ENCODE peak calls at places on chromosomes 12 and 14, in ten cellular contexts. T is hepatocyte, M is heart right ventricle, J is GM06990, G is Peyer's patch, H is SK-N-SH, P is tibial artery, I is cardiac muscle cell, L is adrenal gland, R is left ventricle myocardium inferior. A is an unnamed sample.

GRCh38 chr14:66540038-66540437 is 32.1 kb downstream of the GPHN start:
- DNase-seq in T (no peak), L (no peak), G (no peak), R (no peak), I (no peak), P (no peak), M (no peak), J (no peak), H (no peak), A (no peak)

GRCh38 chr12:21485998-21486397 is 15.4 kb downstream of the RECQL start:
- DNase-seq in L (no peak), P (no peak), R (no peak), G (no peak), J (no peak), H (no peak), M (no peak), T (no peak), I (no peak), A (no peak)

GRCh38 chr14:62378057-62378456 is 615.8 kb downstream of the SNAPC1 start:
- DNase-seq in H (no peak), M (no peak), P (no peak), R (no peak), T (no peak), I (no peak), J (no peak), G (no peak), L (no peak), A (no peak)

GRCh38 chr12:122080149-122081107 is 1.9 kb downstream of the MLXIP start:
- DNase-seq in J (no peak), G (peak; percentile 57), P (peak; percentile 90), T (peak; percentile 52), R (peak; percentile 53), H (peak; percentile 76), I (no peak), M (peak; percentile 70), L (peak; percentile 74), A (peak; percentile 64)

GRCh38 chr14:51953996-51954395 is 35.4 kb upstream of the RTRAF start:
- DNase-seq in J (no peak), P (no peak), G (no peak), I (no peak), H (no peak), L (no peak), T (no peak), R (no peak), M (no peak), A (no peak)

GRCh38 chr12:111084172-111084571 is 163.8 kb upstream of the MYL2 start:
- DNase-seq in R (no peak), I (no peak), G (no peak), M (no peak), H (no peak), T (no peak), L (no peak), J (no peak), P (no peak), A (no peak)

GRCh38 chr12:108101605-108102175 is 27.4 kb upstream of the WSCD2 start:
- DNase-seq in M (no peak), H (peak; percentile 30), L (no peak), G (no peak), R (no peak), T (no peak), J (no peak), I (no peak), P (no peak), A (no peak)

GRCh38 chr12:121610239-121611149 is 15.8 kb upstream of the ORAI1 start:
- DNase-seq in I (no peak), H (no peak), R (no peak), G (no peak), P (no peak), L (no peak), T (peak; percentile 53), J (no peak), M (no peak), A (no peak)

GRCh38 chr12:51907864-51908425 is 641 bp downstream of the ACVRL1 start:
- DNase-seq in R (no peak), P (peak; percentile 53), H (no peak), M (no peak), T (no peak), L (no peak), G (no peak), I (no peak), J (no peak), A (no peak)

DNA sequence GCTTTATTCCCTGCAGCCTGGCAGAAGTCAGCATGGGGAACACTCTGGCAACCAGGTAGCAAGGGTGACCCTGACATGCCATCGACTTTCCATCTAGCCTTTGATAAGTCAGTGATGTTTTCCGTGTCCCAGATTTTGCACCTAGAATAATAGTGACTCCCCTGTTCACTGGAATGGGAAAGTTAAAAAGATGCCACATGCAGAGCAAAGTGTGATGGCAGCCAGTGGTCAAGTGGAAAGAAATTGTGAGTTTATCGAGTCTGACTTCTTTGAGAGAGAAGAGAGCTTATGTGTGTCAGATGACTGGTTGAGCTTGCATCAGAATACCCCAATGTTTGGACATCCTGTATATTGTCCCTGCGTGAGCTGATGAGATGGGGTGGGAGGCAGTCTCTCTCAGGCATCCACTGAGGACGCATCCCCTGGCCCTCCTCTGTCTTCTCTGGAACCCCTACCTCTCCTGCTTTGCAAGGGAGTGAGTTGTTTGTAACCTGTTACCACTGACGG is 148.5 kb downstream of the GCH1 start:
- DNase-seq in R (no peak), G (no peak), T (no peak), P (no peak), L (no peak), I (no peak), H (no peak), M (no peak), J (no peak), A (no peak)
- H3K36me3 ChIP-seq in R (peaks cover 50% of the 10 kb centered on the region), G (peaks cover 12% of the 10 kb centered on the region), T (no peaks in the 10 kb centered on the region), P (peaks cover 23% of the 10 kb centered on the region), L (no peaks in the 10 kb centered on the region), I (peaks cover 18% of the 10 kb centered on the region), H (peaks cover 33% of the 10 kb centered on the region), M (no peaks in the 10 kb centered on the region), J (no peaks in the 10 kb centered on the region), A (no peaks in the 10 kb centered on the region)

GRCh38 chr12:7158866-7159600 is 28.9 kb downstream of the CLSTN3 start:
- DNase-seq in J (no peak), L (no peak), T (no peak), G (no peak), H (no peak), P (no peak), M (no peak), I (no peak), R (no peak), A (no peak)

GRCh38 chr12:7161327-7161726 is 28.2 kb upstream of the PEX5 start:
- DNase-seq in I (no peak), P (no peak), R (no peak), L (no peak), H (no peak), G (no peak), J (no peak), T (no peak), M (no peak), A (no peak)

GRCh38 chr12:7160183-7160582 is 29.3 kb upstream of the PEX5 start:
- DNase-seq in G (no peak), L (no peak), T (no peak), P (no peak), J (no peak), R (no peak), H (no peak), I (no peak), M (no peak), A (no peak)

GRCh38 chr12:7161811-7162210 is 27.7 kb upstream of the PEX5 start:
- DNase-seq in M (no peak), G (no peak), T (no peak), L (no peak), R (no peak), P (no peak), J (no peak), H (no peak), I (no peak), A (no peak)

GRCh38 chr12:7162691-7163114 is 26.8 kb upstream of the PEX5 start:
- DNase-seq in L (no peak), J (no peak), T (peak; percentile 76), I (peak; percentile 65), H (no peak), R (no peak), P (no peak), G (no peak), M (no peak), A (peak; percentile 50)
- TF ChIP-seq CTCF in L (peak; percentile 42), J (peak; percentile 25), T (peak; percentile 55), I (peak; percentile 59), H (no peak), R (peak; percentile 60), P (peak; percentile 26), G (no peak), M (no peak), A (peak; percentile 34)

GRCh38 chr14:54574528-54574927 is 7.6 kb downstream of the SAMD4A start:
- DNase-seq in H (no peak), G (no peak), R (no peak), I (no peak), P (no peak), T (no peak), L (no peak), J (no peak), M (no peak), A (no peak)

GRCh38 chr14:54580933-54581332 is 14.0 kb downstream of the SAMD4A start:
- DNase-seq in J (no peak), P (no peak), G (no peak), T (no peak), L (no peak), H (no peak), R (no peak), M (no peak), I (no peak), A (no peak)

GRCh38 chr14:54577977-54578376 is 11.0 kb downstream of the SAMD4A start:
- DNase-seq in J (no peak), L (no peak), T (peak; percentile 42), M (no peak), H (no peak), R (no peak), G (no peak), I (no peak), P (no peak), A (no peak)

GRCh38 chr14:54579606-54580005 is 12.7 kb downstream of the SAMD4A start:
- DNase-seq in I (no peak), T (peak; percentile 70), L (no peak), G (no peak), P (no peak), H (no peak), R (no peak), J (no peak), M (no peak), A (no peak)

GRCh38 chr14:54577494-54577893 is 10.6 kb downstream of the SAMD4A start:
- DNase-seq in P (no peak), J (no peak), H (no peak), L (no peak), I (no peak), G (no peak), R (no peak), M (no peak), T (no peak), A (no peak)
- H3K4me3 ChIP-seq in P (no peak overlapping the region), J (no peak overlapping the region), H (no peak overlapping the region), L (no peak overlapping the region), I (no peak overlapping the region), G (no peak overlapping the region), R (no peak overlapping the region), M (no peak overlapping the region), T (no peak overlapping the region), A (no peak overlapping the region)

GRCh38 chr12:95718772-95719171 is 71.8 kb downstream of the NTN4 start:
- DNase-seq in G (no peak), J (no peak), R (no peak), T (no peak), L (no peak), I (no peak), H (no peak), P (no peak), M (no peak), A (no peak)
- H3K36me3 ChIP-seq in G (no peaks in the 10 kb centered on the region), J (no peaks in the 10 kb centered on the region), R (peaks cover 6% of the 10 kb centered on the region), T (no peaks in the 10 kb centered on the region), L (no peaks in the 10 kb centered on the region), I (no peaks in the 10 kb centered on the region), H (no peaks in the 10 kb centered on the region), P (no peaks in the 10 kb centered on the region), M (no peaks in the 10 kb centered on the region), A (no peaks in the 10 kb centered on the region)